ENCODE peak calls at places on chromosomes 3 and 15, in nine cellular contexts. F is activated CD8-positive, alpha-beta T cell treated with anti-CD3 and anti-CD28 coated beads for 36 hours; L is mesothelial cell of epicardium; M is MCF 10A; X is CD8-positive, alpha-beta T cell; T is endothelial cell; H is foreskin fibroblast; I is lower lobe of right lung; N is progenitor cell of endocrine pancreas. U is an unnamed sample.

GRCh38 chr15:49370782-49371181 is 52.3 kb upstream of the FGF7 start:
- DNase-seq in F (no peak), L (no peak), M (peak), X (no peak), T (no peak), H (peak), I (no peak), N (no peak), U (peak)

GRCh38 chr3:144167634-144168033 is 196.0 kb downstream of the DIPK2A start:
- DNase-seq in F (no peak), L (no peak), M (no peak), X (no peak), T (no peak), H (no peak), I (no peak), N (no peak), U (peak)

GRCh38 chr3:113051827-113052226 is 61.0 kb downstream of the GTPBP8 start:
- DNase-seq in F (no peak), L (no peak), M (no peak), X (no peak), T (no peak), H (no peak), I (no peak), N (no peak), U (no peak)

GRCh38 chr3:55897573-55898224 is 410.6 kb upstream of the WNT5A start:
- DNase-seq in F (no peak), L (no peak), M (peak), X (no peak), T (peak), H (no peak), I (no peak), N (no peak), U (no peak)

GRCh38 chr3:11476814-11477213 is 166.9 kb downstream of the VGLL4 start:
- DNase-seq in F (no peak), L (no peak), M (no peak), X (no peak), T (no peak), H (no peak), I (no peak), N (no peak), U (no peak)

GRCh38 chr3:54125317-54125716 is 3.0 kb downstream of the CACNA2D3 start:
- DNase-seq in F (no peak), L (no peak), M (no peak), X (no peak), T (no peak), H (no peak), I (no peak), N (no peak), U (no peak)

GRCh38 chr3:120567370-120568197 is 28.6 kb upstream of the NDUFB4 start:
- DNase-seq in F (peak), L (no peak), M (peak), X (no peak), T (no peak), H (peak), I (no peak), N (no peak), U (no peak)

GRCh38 chr3:134697830-134698699 is 47.2 kb upstream of the KY start:
- DNase-seq in F (no peak), L (no peak), M (no peak), X (no peak), T (no peak), H (no peak), I (no peak), N (no peak), U (no peak)

GRCh38 chr15:51620647-51621046 is 1.9 kb downstream of the DMXL2 start:
- DNase-seq in F (no peak), L (no peak), M (no peak), X (no peak), T (no peak), H (no peak), I (no peak), N (no peak), U (peak)

DNA sequence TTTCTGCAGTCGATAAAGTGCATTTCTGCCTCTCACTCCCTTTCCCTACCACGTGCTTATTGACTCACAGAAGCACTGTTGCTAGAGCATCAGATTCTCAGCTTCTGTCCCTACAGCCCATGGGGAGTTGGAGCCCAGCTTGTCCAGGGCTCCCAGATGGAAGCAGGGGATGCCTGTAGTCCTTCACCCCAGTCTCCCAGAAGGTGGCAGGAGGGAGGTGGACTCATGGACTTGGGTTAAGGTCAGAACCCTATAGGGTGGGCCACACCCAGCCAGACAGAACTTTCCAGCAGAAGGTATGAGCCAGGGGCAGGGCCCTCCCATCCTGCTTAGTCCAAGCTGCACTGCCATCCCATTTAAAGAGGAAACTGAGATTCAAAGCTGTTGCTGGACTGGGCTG is 33.1 kb upstream of the SEMA3F start:
- DNase-seq in F (no peak), L (no peak), M (peak), X (no peak), T (no peak), H (peak), I (peak), N (no peak), U (no peak)
- TF ChIP-seq CTCF in F (no peak), L (no peak), M (no peak), X (no peak), T (no peak), H (peak), I (no peak), N (no peak), U (no peak)

DNA sequence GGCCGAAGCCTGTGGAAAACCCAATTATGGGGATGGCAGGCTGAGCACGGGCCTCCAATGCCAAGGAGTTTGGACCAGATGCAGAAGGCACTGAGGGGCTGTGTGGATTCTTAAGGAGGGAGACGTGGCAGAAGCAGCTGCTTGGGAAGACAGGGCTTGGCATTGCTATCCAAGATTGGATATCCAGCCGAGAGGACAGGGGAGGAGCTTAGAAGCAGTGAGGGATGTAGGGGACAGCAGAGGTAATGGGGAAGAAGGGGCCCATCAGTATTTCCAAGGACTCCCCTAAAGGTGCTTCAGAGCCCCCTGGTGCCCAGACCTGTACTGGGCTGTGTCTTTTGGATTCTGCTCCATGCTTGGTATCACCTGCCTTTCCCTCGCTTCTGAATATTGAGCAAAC is 112.8 kb upstream of the TLE3 start:
- DNase-seq in F (peak), L (no peak), M (no peak), X (no peak), T (no peak), H (no peak), I (no peak), N (no peak), U (peak)
- TF ChIP-seq CTCF in F (no peak), L (no peak), M (no peak), X (no peak), T (no peak), H (no peak), I (no peak), N (no peak), U (no peak)

DNA sequence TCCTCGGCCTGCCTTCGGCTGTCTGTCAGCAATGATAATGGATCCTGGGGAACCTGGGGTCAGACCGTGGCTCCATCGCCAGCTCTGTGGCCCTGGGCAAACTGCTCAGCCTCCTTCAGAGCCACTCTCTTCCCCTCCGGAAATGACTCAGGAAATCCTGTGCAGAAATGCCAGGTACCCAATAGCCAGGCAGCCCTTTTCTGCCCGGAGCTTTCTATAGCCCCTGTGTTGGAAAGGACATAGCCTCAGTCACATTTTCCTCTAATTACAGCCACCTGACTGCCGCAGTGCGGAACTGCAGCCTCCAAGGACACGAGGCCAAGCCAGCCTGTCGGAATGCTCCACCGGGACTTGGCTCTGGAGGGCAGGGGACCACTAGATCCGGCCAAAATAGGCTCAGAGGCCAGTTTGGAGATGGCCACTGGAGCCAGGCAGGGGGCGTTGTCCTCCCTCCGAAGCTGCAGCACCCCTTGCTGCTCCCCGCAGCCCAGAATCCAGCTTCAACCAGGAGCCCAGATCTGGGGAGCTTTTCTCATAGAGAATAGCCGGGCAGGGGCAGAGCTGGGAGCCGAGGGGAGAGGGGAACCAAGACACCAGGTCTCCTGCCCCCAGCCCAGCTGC is 11.6 kb upstream of the ZXDC start:
- DNase-seq in F (peak), L (no peak), M (peak), X (no peak), T (peak), H (no peak), I (peak), N (no peak), U (no peak)
- TF ChIP-seq CTCF in F (no peak), L (no peak), M (no peak), X (no peak), T (no peak), H (peak), I (no peak), N (peak), U (no peak)

DNA sequence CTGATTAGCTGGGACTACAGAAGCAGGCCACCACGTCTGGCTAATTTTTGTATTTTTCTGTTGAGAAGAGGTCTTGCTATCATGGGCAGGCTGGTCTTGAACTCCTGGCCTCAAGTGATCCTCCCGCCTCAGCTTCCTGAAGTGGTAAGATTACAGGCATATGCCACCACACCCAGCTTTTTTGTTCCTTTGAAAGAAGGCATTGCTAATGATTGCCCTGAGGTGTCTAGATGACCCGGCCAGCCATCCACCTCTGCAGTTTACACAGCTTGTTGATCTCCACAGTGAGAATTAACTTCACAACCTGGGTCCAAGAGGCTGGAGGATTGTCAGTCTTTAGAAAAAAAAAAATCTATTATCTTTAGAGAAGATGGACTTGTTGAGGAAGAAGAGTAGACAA is 58.7 kb downstream of the SMAD3 start:
- DNase-seq in F (no peak), L (no peak), M (no peak), X (no peak), T (no peak), H (no peak), I (no peak), N (no peak), U (no peak)
- TF ChIP-seq CTCF in F (no peak), L (no peak), M (no peak), X (no peak), T (no peak), H (no peak), I (no peak), N (no peak), U (no peak)

GRCh38 chr3:24640330-24640877 is 145.8 kb upstream of the THRB start:
- DNase-seq in F (no peak), L (no peak), M (peak), X (no peak), T (no peak), H (peak), I (no peak), N (no peak), U (no peak)
- TF ChIP-seq CTCF in F (no peak), L (no peak), M (peak), X (no peak), T (peak), H (peak), I (peak), N (peak), U (peak)